ENCODE peak calls at places on chromosomes 3 and 15, in ten cellular contexts. J is Caco-2; V is germinal center; H is AG20443; S is coronary artery; M is H54; Z is hypothalamus; I is stimulated activated CD4-positive, alpha-beta T cell treated with anti-CD3 and anti-CD28 coated beads, Interleukin-1b, Interleukin-23, amount 100 ng/mL, for 1 hour; R is hippocampal formation; K is effector memory CD4-positive, alpha-beta T cell. W is an unnamed sample.

GRCh38 chr3:72818915-72819314 is 29.3 kb downstream of the SHQ1 start:
- DNase-seq in J (no peak), V (no peak), H (peak; percentile 64), S (no peak), M (no peak), Z (no peak), I (no peak), R (no peak), K (no peak), W (peak; percentile 85)

GRCh38 chr15:77291107-77291506 is 128.8 kb downstream of the PEAK1 start:
- DNase-seq in J (no peak), V (no peak), H (no peak), S (no peak), M (no peak), Z (no peak), I (no peak), R (no peak), K (no peak), W (no peak)

GRCh38 chr3:99663981-99664380 is 25.6 kb downstream of the COL8A1 start:
- DNase-seq in J (no peak), V (no peak), H (no peak), S (no peak), M (no peak), Z (no peak), I (no peak), R (no peak), K (no peak), W (no peak)

GRCh38 chr3:137944593-137944992 is 65.4 kb upstream of the CLDN18 start:
- DNase-seq in J (no peak), V (no peak), H (no peak), S (no peak), M (no peak), Z (no peak), I (no peak), R (no peak), K (no peak), W (no peak)

GRCh38 chr3:70358978-70359580 is 46.6 kb upstream of the MDFIC2 start:
- DNase-seq in J (peak; percentile 41), V (no peak), H (peak; percentile 14), S (no peak), M (no peak), Z (no peak), I (no peak), R (no peak), K (no peak), W (peak; percentile 1)

GRCh38 chr15:76871930-76872329 is 33.2 kb downstream of the SCAPER start:
- DNase-seq in J (no peak), V (no peak), H (no peak), S (no peak), M (no peak), Z (no peak), I (no peak), R (no peak), K (no peak), W (no peak)

GRCh38 chr3:99186016-99186415 is 284.5 kb upstream of the DCBLD2 start:
- DNase-seq in J (no peak), V (no peak), H (no peak), S (no peak), M (no peak), Z (no peak), I (no peak), R (no peak), K (no peak), W (no peak)

GRCh38 chr3:54071596-54071995 is 50.8 kb upstream of the CACNA2D3 start:
- DNase-seq in J (no peak), V (no peak), H (no peak), S (no peak), M (no peak), Z (no peak), I (no peak), R (no peak), K (no peak), W (no peak)

GRCh38 chr15:39509941-39510845 is 70.7 kb upstream of the THBS1 start:
- DNase-seq in J (no peak), V (no peak), H (no peak), S (no peak), M (no peak), Z (no peak), I (no peak), R (no peak), K (no peak), W (no peak)

GRCh38 chr15:35458176-35458856 is 87.6 kb downstream of the DPH6 start:
- DNase-seq in J (no peak), V (no peak), H (no peak), S (no peak), M (no peak), Z (no peak), I (no peak), R (no peak), K (no peak), W (peak; percentile 56)

GRCh38 chr3:156892701-156893100 is 66.5 kb downstream of the LEKR1 start:
- DNase-seq in J (no peak), V (no peak), H (peak; percentile 38), S (no peak), M (peak; percentile 9), Z (no peak), I (no peak), R (no peak), K (no peak), W (peak; percentile 78)

GRCh38 chr3:64889991-64890390 is 202.2 kb upstream of the ADAMTS9 start:
- DNase-seq in J (no peak), V (no peak), H (no peak), S (peak; percentile 80), M (no peak), Z (no peak), I (no peak), R (no peak), K (no peak), W (no peak)

GRCh38 chr3:37103103-37103815 is 71.1 kb downstream of the LRRFIP2 start:
- DNase-seq in J (no peak), V (no peak), H (no peak), S (no peak), M (no peak), Z (no peak), I (no peak), R (no peak), K (no peak), W (no peak)

GRCh38 chr3:128489860-128490649 is 2.9 kb downstream of the GATA2 start:
- DNase-seq in J (peak; percentile 48), V (no peak), H (peak; percentile 57), S (no peak), M (no peak), Z (no peak), I (no peak), R (no peak), K (no peak), W (no peak)

GRCh38 chr15:93330862-93331544 is 242.0 kb upstream of the RGMA start:
- DNase-seq in J (no peak), V (no peak), H (no peak), S (no peak), M (no peak), Z (no peak), I (no peak), R (no peak), K (no peak), W (no peak)

GRCh38 chr3:142946861-142947260 is 16.6 kb downstream of the PAQR9 start:
- DNase-seq in J (no peak), V (no peak), H (no peak), S (no peak), M (no peak), Z (no peak), I (no peak), R (no peak), K (no peak), W (no peak)

W was measured in HCEC 1CT.